ENCODE peak calls at places on chromosome 11, in six cellular contexts. G is HTR-8/SVneo, T is activated T-cell treated with anti-CD3 and anti-CD28 coated beads for 48 hours, C is AG09309, E is caudate nucleus, S is AG09319. K is an unnamed sample.
A peak's percentile ranks its signal among the peaks of the same experiment; 100 is the strongest.

GRCh38 chr11:102288745-102289083 is 28.6 kb upstream of the BIRC3 start:
- DNase-seq in G (no peak), T (no peak), C (no peak), E (no peak), S (no peak), K (no peak)

GRCh38 chr11:5620606-5621521 is 3.9 kb upstream of the TRIM34 start:
- DNase-seq in G (peak; percentile 46), T (no peak), C (peak; percentile 78), E (no peak), S (peak; percentile 65), K (no peak)

GRCh38 chr11:116427903-116428637 is 344.7 kb downstream of the BUD13 start:
- DNase-seq in G (no peak), T (no peak), C (no peak), E (no peak), S (no peak), K (no peak)

GRCh38 chr11:60870276-60870675 is 2.9 kb downstream of the ZP1 start:
- DNase-seq in G (no peak), T (no peak), C (no peak), E (peak; percentile 47), S (no peak), K (no peak)

GRCh38 chr11:62048101-62048500 is 75.7 kb upstream of the INCENP start:
- DNase-seq in G (peak; percentile 30), T (no peak), C (no peak), E (no peak), S (no peak), K (no peak)

GRCh38 chr11:75350743-75351540 is 519 bp downstream of the ARRB1 start:
- DNase-seq in G (no peak), T (peak; percentile 30), C (no peak), E (no peak), S (no peak), K (peak; percentile 82)

GRCh38 chr11:17604913-17605230 is 57.8 kb downstream of the OTOG start:
- DNase-seq in G (no peak), T (no peak), C (no peak), E (no peak), S (no peak), K (peak; percentile 44)

GRCh38 chr11:28969832-28970231 is 861.6 kb downstream of the METTL15 start:
- DNase-seq in G (no peak), T (no peak), C (no peak), E (no peak), S (no peak), K (no peak)

GRCh38 chr11:69218271-69218682 is 62.5 kb downstream of the SMIM38 start:
- DNase-seq in G (no peak), T (no peak), C (no peak), E (no peak), S (no peak), K (no peak)

GRCh38 chr11:126700773-126701554 is 299.6 kb downstream of the KIRREL3 start:
- DNase-seq in G (no peak), T (no peak), C (no peak), E (no peak), S (no peak), K (no peak)

GRCh38 chr11:83778598-83778997 is 492.4 kb upstream of the CCDC90B start:
- DNase-seq in G (no peak), T (no peak), C (no peak), E (no peak), S (no peak), K (no peak)

GRCh38 chr11:113286509-113287497 is 27.6 kb upstream of the TTC12 start:
- DNase-seq in G (no peak), T (no peak), C (peak; percentile 21), E (no peak), S (no peak), K (no peak)

GRCh38 chr11:34619062-34619516 is 1.8 kb upstream of the EHF start:
- DNase-seq in G (no peak), T (no peak), C (no peak), E (no peak), S (no peak), K (no peak)

GRCh38 chr11:31641477-31642062 is 132.0 kb downstream of the ELP4 start:
- DNase-seq in G (peak; percentile 1), T (no peak), C (no peak), E (no peak), S (no peak), K (no peak)

GRCh38 chr11:125514336-125515101 is 18.5 kb upstream of the FEZ1 start:
- DNase-seq in G (no peak), T (peak; percentile 41), C (peak; percentile 55), E (no peak), S (no peak), K (no peak)